ENCODE peak calls at places on chromosome 4, in ten cellular contexts. One of them, this sample, is unnamed.

GRCh38 chr4:128483041-128483440 is 195.4 kb upstream of the PGRMC2 start:
- DNase-seq in thyroid gland: no peak
- DNase-seq in upper lobe of left lung: no peak
- DNase-seq in IMR-90: no peak
- DNase-seq in adrenal gland: no peak
- DNase-seq in sigmoid colon: no peak
- DNase-seq in uterus: no peak
- DNase-seq in suprapubic skin: no peak
- DNase-seq in testis: no peak
- DNase-seq in breast epithelium: no peak
- DNase-seq in this sample: no peak

GRCh38 chr4:80111276-80111675 is 38.2 kb upstream of the ANTXR2 start:
- DNase-seq in thyroid gland: no peak
- DNase-seq in upper lobe of left lung: no peak
- DNase-seq in IMR-90: no peak
- DNase-seq in adrenal gland: no peak
- DNase-seq in sigmoid colon: no peak
- DNase-seq in uterus: no peak
- DNase-seq in suprapubic skin: no peak
- DNase-seq in testis: no peak
- DNase-seq in breast epithelium: no peak
- DNase-seq in this sample: no peak

GRCh38 chr4:97984545-97985131 is 158.6 kb downstream of the STPG2 start:
- DNase-seq in thyroid gland: no peak
- DNase-seq in upper lobe of left lung: no peak
- DNase-seq in IMR-90: no peak
- DNase-seq in adrenal gland: no peak
- DNase-seq in sigmoid colon: no peak
- DNase-seq in uterus: no peak
- DNase-seq in suprapubic skin: no peak
- DNase-seq in testis: peak; percentile 42
- DNase-seq in breast epithelium: no peak
- DNase-seq in this sample: peak; percentile 15

GRCh38 chr4:186144596-186145569 is 40.4 kb downstream of the FAM149A start:
- DNase-seq in thyroid gland: peak; percentile 58
- DNase-seq in upper lobe of left lung: no peak
- DNase-seq in IMR-90: peak; percentile 43
- DNase-seq in adrenal gland: peak; percentile 62
- DNase-seq in sigmoid colon: peak; percentile 79
- DNase-seq in uterus: peak; percentile 56
- DNase-seq in suprapubic skin: peak; percentile 82
- DNase-seq in testis: peak; percentile 50
- DNase-seq in breast epithelium: no peak
- DNase-seq in this sample: no peak

GRCh38 chr4:7192252-7193039 is at the start of gene SORCS2:
- DNase-seq in thyroid gland: peak; percentile 71
- DNase-seq in upper lobe of left lung: peak; percentile 59
- DNase-seq in IMR-90: peak; percentile 39
- DNase-seq in adrenal gland: peak; percentile 65
- DNase-seq in sigmoid colon: peak; percentile 83
- DNase-seq in uterus: peak; percentile 62
- DNase-seq in suprapubic skin: no peak
- DNase-seq in testis: peak; percentile 65
- DNase-seq in breast epithelium: no peak
- DNase-seq in this sample: peak; percentile 64

GRCh38 chr4:106301393-106302084 is 14.5 kb downstream of the TBCK start:
- DNase-seq in thyroid gland: no peak
- DNase-seq in upper lobe of left lung: no peak
- DNase-seq in IMR-90: peak; percentile 3
- DNase-seq in adrenal gland: no peak
- DNase-seq in sigmoid colon: no peak
- DNase-seq in uterus: no peak
- DNase-seq in suprapubic skin: no peak
- DNase-seq in testis: no peak
- DNase-seq in breast epithelium: no peak
- DNase-seq in this sample: no peak

GRCh38 chr4:169220854-169221311 is 49.9 kb downstream of the SH3RF1 start:
- DNase-seq in thyroid gland: no peak
- DNase-seq in upper lobe of left lung: no peak
- DNase-seq in IMR-90: peak; percentile 49
- DNase-seq in adrenal gland: no peak
- DNase-seq in sigmoid colon: no peak
- DNase-seq in uterus: no peak
- DNase-seq in suprapubic skin: no peak
- DNase-seq in testis: no peak
- DNase-seq in breast epithelium: no peak
- DNase-seq in this sample: no peak

GRCh38 chr4:154807042-154807630 is 26.1 kb downstream of the RBM46 start:
- DNase-seq in thyroid gland: no peak
- DNase-seq in upper lobe of left lung: no peak
- DNase-seq in IMR-90: peak; percentile 54
- DNase-seq in adrenal gland: no peak
- DNase-seq in sigmoid colon: no peak
- DNase-seq in uterus: no peak
- DNase-seq in suprapubic skin: no peak
- DNase-seq in testis: no peak
- DNase-seq in breast epithelium: no peak
- DNase-seq in this sample: peak; percentile 39

GRCh38 chr4:157172011-157172410 is 48.5 kb upstream of the GRIA2 start:
- DNase-seq in thyroid gland: no peak
- DNase-seq in upper lobe of left lung: no peak
- DNase-seq in IMR-90: peak; percentile 31
- DNase-seq in adrenal gland: no peak
- DNase-seq in sigmoid colon: no peak
- DNase-seq in uterus: no peak
- DNase-seq in suprapubic skin: no peak
- DNase-seq in testis: no peak
- DNase-seq in breast epithelium: no peak
- DNase-seq in this sample: no peak

GRCh38 chr4:138037716-138038115 is 204.4 kb downstream of the SLC7A11 start:
- DNase-seq in thyroid gland: no peak
- DNase-seq in upper lobe of left lung: no peak
- DNase-seq in IMR-90: peak; percentile 83
- DNase-seq in adrenal gland: no peak
- DNase-seq in sigmoid colon: no peak
- DNase-seq in uterus: no peak
- DNase-seq in suprapubic skin: no peak
- DNase-seq in testis: no peak
- DNase-seq in breast epithelium: no peak
- DNase-seq in this sample: no peak

GRCh38 chr4:151822331-151822730 is 61.5 kb upstream of the GATB start:
- DNase-seq in thyroid gland: no peak
- DNase-seq in upper lobe of left lung: no peak
- DNase-seq in IMR-90: no peak
- DNase-seq in adrenal gland: no peak
- DNase-seq in sigmoid colon: no peak
- DNase-seq in uterus: no peak
- DNase-seq in suprapubic skin: no peak
- DNase-seq in testis: no peak
- DNase-seq in breast epithelium: no peak
- DNase-seq in this sample: no peak

GRCh38 chr4:123856689-123857545 is 460.3 kb downstream of the SPRY1 start:
- DNase-seq in thyroid gland: peak; percentile 3
- DNase-seq in upper lobe of left lung: no peak
- DNase-seq in IMR-90: peak; percentile 62
- DNase-seq in adrenal gland: peak; percentile 35
- DNase-seq in sigmoid colon: no peak
- DNase-seq in uterus: peak; percentile 60
- DNase-seq in suprapubic skin: no peak
- DNase-seq in testis: peak; percentile 41
- DNase-seq in breast epithelium: no peak
- DNase-seq in this sample: peak; percentile 2

GRCh38 chr4:99852199-99852718 is 35.6 kb downstream of the DAPP1 start:
- DNase-seq in thyroid gland: no peak
- DNase-seq in upper lobe of left lung: no peak
- DNase-seq in IMR-90: no peak
- DNase-seq in adrenal gland: no peak
- DNase-seq in sigmoid colon: no peak
- DNase-seq in uterus: no peak
- DNase-seq in suprapubic skin: no peak
- DNase-seq in testis: no peak
- DNase-seq in breast epithelium: no peak
- DNase-seq in this sample: no peak
- TF ChIP-seq POLR2A in thyroid gland: no peak
- TF ChIP-seq POLR2A in upper lobe of left lung: no peak
- TF ChIP-seq POLR2A in IMR-90: no peak
- TF ChIP-seq POLR2A in adrenal gland: no peak
- TF ChIP-seq POLR2A in sigmoid colon: no peak
- TF ChIP-seq POLR2A in uterus: no peak
- TF ChIP-seq POLR2A in suprapubic skin: no peak
- TF ChIP-seq POLR2A in testis: no peak
- TF ChIP-seq POLR2A in breast epithelium: no peak
- TF ChIP-seq POLR2A in this sample: no peak

GRCh38 chr4:84220990-84221389 is 278.1 kb downstream of the NKX6-1 start:
- DNase-seq in thyroid gland: no peak
- DNase-seq in upper lobe of left lung: no peak
- DNase-seq in IMR-90: no peak
- DNase-seq in adrenal gland: no peak
- DNase-seq in sigmoid colon: no peak
- DNase-seq in uterus: no peak
- DNase-seq in suprapubic skin: no peak
- DNase-seq in testis: no peak
- DNase-seq in breast epithelium: no peak
- DNase-seq in this sample: no peak

GRCh38 chr4:84218002-84218401 is 281.1 kb downstream of the NKX6-1 start:
- DNase-seq in thyroid gland: no peak
- DNase-seq in upper lobe of left lung: no peak
- DNase-seq in IMR-90: no peak
- DNase-seq in adrenal gland: no peak
- DNase-seq in sigmoid colon: no peak
- DNase-seq in uterus: no peak
- DNase-seq in suprapubic skin: no peak
- DNase-seq in testis: no peak
- DNase-seq in breast epithelium: no peak
- DNase-seq in this sample: no peak

GRCh38 chr4:84224522-84224921 is 274.6 kb downstream of the NKX6-1 start:
- DNase-seq in thyroid gland: no peak
- DNase-seq in upper lobe of left lung: no peak
- DNase-seq in IMR-90: no peak
- DNase-seq in adrenal gland: no peak
- DNase-seq in sigmoid colon: no peak
- DNase-seq in uterus: no peak
- DNase-seq in suprapubic skin: no peak
- DNase-seq in testis: no peak
- DNase-seq in breast epithelium: no peak
- DNase-seq in this sample: no peak

DNA sequence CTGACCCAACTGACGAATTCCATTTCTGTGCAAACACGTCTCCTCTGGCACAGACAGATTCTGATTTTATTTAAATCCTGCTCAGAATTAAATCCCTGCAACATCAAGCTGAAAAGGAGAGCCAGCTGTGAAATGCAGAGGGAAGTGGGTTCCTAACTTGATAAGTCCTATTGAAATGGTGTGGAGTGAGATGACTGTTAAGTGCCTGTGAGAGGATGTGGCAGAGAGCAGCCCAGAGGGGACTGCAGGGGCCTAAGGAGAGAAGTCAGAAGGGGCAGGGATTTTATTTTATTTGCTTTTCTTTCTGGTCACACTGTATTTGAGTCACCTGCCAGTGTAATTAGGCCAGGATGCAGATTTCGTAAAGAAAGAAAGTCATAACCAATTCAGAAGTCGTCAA is 277.4 kb downstream of the NKX6-1 start:
- DNase-seq in thyroid gland: no peak
- DNase-seq in upper lobe of left lung: no peak
- DNase-seq in IMR-90: no peak
- DNase-seq in adrenal gland: no peak
- DNase-seq in sigmoid colon: no peak
- DNase-seq in uterus: no peak
- DNase-seq in suprapubic skin: no peak
- DNase-seq in testis: no peak
- DNase-seq in breast epithelium: no peak
- DNase-seq in this sample: no peak
- H3K4me3 ChIP-seq in thyroid gland: no peak overlapping the region
- H3K4me3 ChIP-seq in upper lobe of left lung: no peak overlapping the region
- H3K4me3 ChIP-seq in IMR-90: no peak overlapping the region
- H3K4me3 ChIP-seq in adrenal gland: no peak overlapping the region
- H3K4me3 ChIP-seq in sigmoid colon: no peak overlapping the region
- H3K4me3 ChIP-seq in uterus: no peak overlapping the region
- H3K4me3 ChIP-seq in suprapubic skin: no peak overlapping the region
- H3K4me3 ChIP-seq in testis: no peak overlapping the region
- H3K4me3 ChIP-seq in breast epithelium: no peak overlapping the region
- H3K4me3 ChIP-seq in this sample: no peak overlapping the region

GRCh38 chr4:49516796-49517195 is 530.7 kb downstream of the CWH43 start:
- DNase-seq in thyroid gland: no peak
- DNase-seq in upper lobe of left lung: no peak
- DNase-seq in IMR-90: no peak
- DNase-seq in adrenal gland: no peak
- DNase-seq in sigmoid colon: peak; percentile 52
- DNase-seq in uterus: no peak
- DNase-seq in suprapubic skin: no peak
- DNase-seq in testis: no peak
- DNase-seq in breast epithelium: no peak
- DNase-seq in this sample: no peak
- TF ChIP-seq CTCF in thyroid gland: no peak
- TF ChIP-seq CTCF in upper lobe of left lung: no peak
- TF ChIP-seq CTCF in IMR-90: no peak
- TF ChIP-seq CTCF in adrenal gland: no peak
- TF ChIP-seq CTCF in sigmoid colon: no peak
- TF ChIP-seq CTCF in uterus: no peak
- TF ChIP-seq CTCF in suprapubic skin: no peak
- TF ChIP-seq CTCF in testis: no peak
- TF ChIP-seq CTCF in breast epithelium: no peak
- TF ChIP-seq CTCF in this sample: no peak

GRCh38 chr4:1857931-1858330 is 2.0 kb upstream of the LETM1 start:
- DNase-seq in thyroid gland: no peak
- DNase-seq in upper lobe of left lung: no peak
- DNase-seq in IMR-90: no peak
- DNase-seq in adrenal gland: no peak
- DNase-seq in sigmoid colon: no peak
- DNase-seq in uterus: no peak
- DNase-seq in suprapubic skin: no peak
- DNase-seq in testis: no peak
- DNase-seq in breast epithelium: no peak
- DNase-seq in this sample: no peak

GRCh38 chr4:1856920-1857699 is 1.2 kb upstream of the LETM1 start:
- DNase-seq in thyroid gland: peak; percentile 83
- DNase-seq in upper lobe of left lung: peak; percentile 37
- DNase-seq in IMR-90: no peak
- DNase-seq in adrenal gland: peak; percentile 32
- DNase-seq in sigmoid colon: peak; percentile 79
- DNase-seq in uterus: no peak
- DNase-seq in suprapubic skin: no peak
- DNase-seq in testis: peak; percentile 68
- DNase-seq in breast epithelium: no peak
- DNase-seq in this sample: no peak

GRCh38 chr4:1856071-1856919 is at the start of gene LETM1:
- DNase-seq in thyroid gland: peak; percentile 98
- DNase-seq in upper lobe of left lung: peak; percentile 98
- DNase-seq in IMR-90: peak; percentile 95
- DNase-seq in adrenal gland: peak; percentile 95
- DNase-seq in sigmoid colon: peak; percentile 98
- DNase-seq in uterus: peak; percentile 93
- DNase-seq in suprapubic skin: peak; percentile 96
- DNase-seq in testis: peak; percentile 97
- DNase-seq in breast epithelium: peak; percentile 95
- DNase-seq in this sample: peak; percentile 100

GRCh38 chr4:1854752-1855151 is 1.2 kb downstream of the LETM1 start:
- DNase-seq in thyroid gland: no peak
- DNase-seq in upper lobe of left lung: no peak
- DNase-seq in IMR-90: no peak
- DNase-seq in adrenal gland: no peak
- DNase-seq in sigmoid colon: no peak
- DNase-seq in uterus: no peak
- DNase-seq in suprapubic skin: no peak
- DNase-seq in testis: no peak
- DNase-seq in breast epithelium: no peak
- DNase-seq in this sample: no peak

GRCh38 chr4:1855334-1856070 is 454 bp downstream of the LETM1 start:
- DNase-seq in thyroid gland: peak; percentile 39
- DNase-seq in upper lobe of left lung: peak; percentile 33
- DNase-seq in IMR-90: no peak
- DNase-seq in adrenal gland: peak; percentile 56
- DNase-seq in sigmoid colon: peak; percentile 73
- DNase-seq in uterus: no peak
- DNase-seq in suprapubic skin: no peak
- DNase-seq in testis: peak; percentile 41
- DNase-seq in breast epithelium: no peak
- DNase-seq in this sample: peak; percentile 53
- TF ChIP-seq POLR2A in thyroid gland: no peak
- TF ChIP-seq POLR2A in upper lobe of left lung: no peak
- TF ChIP-seq POLR2A in IMR-90: no peak
- TF ChIP-seq POLR2A in adrenal gland: peak; percentile 66
- TF ChIP-seq POLR2A in sigmoid colon: no peak
- TF ChIP-seq POLR2A in uterus: no peak
- TF ChIP-seq POLR2A in suprapubic skin: no peak
- TF ChIP-seq POLR2A in testis: no peak
- TF ChIP-seq POLR2A in breast epithelium: no peak
- TF ChIP-seq POLR2A in this sample: no peak